ENCODE peak calls at places on chromosomes 13 and 19, in eight cellular contexts. R, M, Y, N, L, S, W and J are unnamed samples.

GRCh38 chr13:100131863-100132574 is 43.1 kb downstream of the PCCA start:
- DNase-seq in R (peak), M (no peak), Y (peak), N (peak), L (no peak), S (no peak), W (peak), J (no peak)

GRCh38 chr19:54905908-54906511 is at the start of gene NCR1:
- DNase-seq in R (no peak), M (no peak), Y (no peak), N (no peak), L (no peak), S (no peak), W (no peak), J (no peak)

GRCh38 chr19:17420267-17420924 is 549 bp downstream of the MVB12A start:
- DNase-seq in R (no peak), M (no peak), Y (peak), N (no peak), L (peak), S (no peak), W (no peak), J (no peak)

GRCh38 chr19:55605637-55606470 is at the start of gene ZNF865:
- DNase-seq in R (peak), M (peak), Y (peak), N (peak), L (peak), S (peak), W (peak), J (peak)

GRCh38 chr19:48244289-48244688 is 11.4 kb downstream of the CARD8 start:
- DNase-seq in R (peak), M (peak), Y (peak), N (no peak), L (peak), S (no peak), W (peak), J (no peak)

GRCh38 chr19:34847393-34847792 is 74.4 kb upstream of the ZNF599 start:
- DNase-seq in R (no peak), M (no peak), Y (no peak), N (no peak), L (peak), S (no peak), W (no peak), J (no peak)

GRCh38 chr19:1913781-1914577 is 8.8 kb downstream of the ADAT3 start:
- DNase-seq in R (no peak), M (no peak), Y (no peak), N (no peak), L (no peak), S (no peak), W (no peak), J (no peak)

GRCh38 chr13:24557121-24557520 is 44.5 kb upstream of the PARP4 start:
- DNase-seq in R (no peak), M (no peak), Y (no peak), N (peak), L (no peak), S (no peak), W (peak), J (no peak)

GRCh38 chr13:100944791-100945345 is 270.3 kb upstream of the TMTC4 start:
- DNase-seq in R (no peak), M (no peak), Y (no peak), N (no peak), L (no peak), S (no peak), W (no peak), J (no peak)

GRCh38 chr13:43223206-43223605 is 199.8 kb downstream of the DNAJC15 start:
- DNase-seq in R (no peak), M (no peak), Y (no peak), N (no peak), L (no peak), S (no peak), W (no peak), J (no peak)

GRCh38 chr19:35742121-35742724 is at the start of gene IGFLR1:
- DNase-seq in R (no peak), M (peak), Y (no peak), N (no peak), L (peak), S (no peak), W (no peak), J (no peak)

GRCh38 chr13:110108348-110109139 is 198.4 kb downstream of the COL4A1 start:
- DNase-seq in R (peak), M (no peak), Y (peak), N (peak), L (no peak), S (peak), W (peak), J (peak)

GRCh38 chr13:34172048-34172447 is 354.1 kb downstream of the RFC3 start:
- DNase-seq in R (no peak), M (no peak), Y (peak), N (peak), L (no peak), S (no peak), W (peak), J (no peak)

GRCh38 chr19:23766951-23767350 is 8.3 kb upstream of the ZNF681 start:
- DNase-seq in R (no peak), M (no peak), Y (no peak), N (no peak), L (no peak), S (no peak), W (no peak), J (no peak)

GRCh38 chr19:4529924-4530522 is 5.0 kb downstream of the PLIN5 start:
- DNase-seq in R (no peak), M (no peak), Y (no peak), N (no peak), L (no peak), S (no peak), W (no peak), J (no peak)

GRCh38 chr19:54923276-54923675 is 17.3 kb downstream of the NCR1 start:
- DNase-seq in R (no peak), M (no peak), Y (no peak), N (no peak), L (no peak), S (no peak), W (no peak), J (no peak)

GRCh38 chr13:112761701-112762689 is 72.2 kb downstream of the ATP11A start:
- DNase-seq in R (no peak), M (no peak), Y (no peak), N (peak), L (no peak), S (no peak), W (peak), J (peak)

GRCh38 chr13:34207334-34207733 is 389.4 kb downstream of the RFC3 start:
- DNase-seq in R (peak), M (no peak), Y (peak), N (peak), L (no peak), S (no peak), W (peak), J (no peak)

GRCh38 chr13:81048026-81048461 is 707.1 kb upstream of the SPRY2 start:
- DNase-seq in R (no peak), M (no peak), Y (peak), N (no peak), L (no peak), S (no peak), W (no peak), J (no peak)

GRCh38 chr19:6362351-6362801 is 1.0 kb downstream of the CLPP start:
- DNase-seq in R (no peak), M (peak), Y (peak), N (no peak), L (peak), S (no peak), W (peak), J (no peak)

GRCh38 chr19:58021541-58022282 is 12.1 kb upstream of the ZSCAN1 start:
- DNase-seq in R (peak), M (no peak), Y (peak), N (peak), L (peak), S (peak), W (peak), J (peak)

GRCh38 chr13:59340581-59340980 is 823.1 kb downstream of the DIAPH3 start:
- DNase-seq in R (no peak), M (no peak), Y (no peak), N (no peak), L (no peak), S (no peak), W (no peak), J (no peak)

GRCh38 chr13:80881495-80882482 is 540.9 kb upstream of the SPRY2 start:
- DNase-seq in R (no peak), M (no peak), Y (no peak), N (no peak), L (no peak), S (no peak), W (no peak), J (peak)

GRCh38 chr19:31351212-31352193 is 2.3 kb upstream of the TSHZ3 start:
- DNase-seq in R (peak), M (no peak), Y (peak), N (peak), L (peak), S (no peak), W (peak), J (no peak)

GRCh38 chr19:14370169-14370998 is 10.9 kb upstream of the ADGRE5 start:
- DNase-seq in R (no peak), M (no peak), Y (no peak), N (no peak), L (peak), S (no peak), W (no peak), J (no peak)

GRCh38 chr19:37855098-37855497 is 51.3 kb downstream of the WDR87 start:
- DNase-seq in R (peak), M (no peak), Y (no peak), N (peak), L (peak), S (no peak), W (peak), J (no peak)

GRCh38 chr13:104461049-104461448 is 1394.8 kb upstream of the SLC10A2 start:
- DNase-seq in R (no peak), M (no peak), Y (no peak), N (no peak), L (no peak), S (no peak), W (no peak), J (no peak)

GRCh38 chr13:106103779-106104178 is 431.7 kb downstream of the EFNB2 start:
- DNase-seq in R (peak), M (no peak), Y (peak), N (peak), L (no peak), S (no peak), W (peak), J (no peak)

GRCh38 chr13:44884076-44884729 is 105.1 kb downstream of the NUFIP1 start:
- DNase-seq in R (peak), M (no peak), Y (peak), N (peak), L (no peak), S (no peak), W (peak), J (no peak)

GRCh38 chr13:108455320-108455719 is 174.1 kb upstream of the MYO16 start:
- DNase-seq in R (no peak), M (no peak), Y (no peak), N (no peak), L (no peak), S (no peak), W (no peak), J (no peak)

GRCh38 chr19:47273313-47274070 is 1.2 kb upstream of the INAFM1 start:
- DNase-seq in R (peak), M (peak), Y (peak), N (peak), L (peak), S (peak), W (peak), J (peak)

GRCh38 chr13:97653741-97654140 is 219.8 kb downstream of the RAP2A start:
- DNase-seq in R (no peak), M (no peak), Y (peak), N (peak), L (no peak), S (no peak), W (no peak), J (no peak)

GRCh38 chr13:107211073-107211472 is 643.1 kb upstream of the ARGLU1 start:
- DNase-seq in R (peak), M (no peak), Y (peak), N (peak), L (peak), S (peak), W (peak), J (peak)

GRCh38 chr13:97237388-97237787 is 15.3 kb downstream of the MBNL2 start:
- DNase-seq in R (no peak), M (no peak), Y (no peak), N (no peak), L (no peak), S (no peak), W (no peak), J (no peak)

GRCh38 chr13:70043685-70044084 is 63.9 kb upstream of the ATXN8OS start:
- DNase-seq in R (no peak), M (no peak), Y (peak), N (no peak), L (no peak), S (no peak), W (peak), J (no peak)

GRCh38 chr19:44202470-44202869 is 9.9 kb upstream of the ZNF227 start:
- DNase-seq in R (peak), M (no peak), Y (peak), N (peak), L (no peak), S (no peak), W (peak), J (no peak)

GRCh38 chr13:42412812-42413795 is 141.2 kb downstream of the AKAP11 start:
- DNase-seq in R (no peak), M (no peak), Y (no peak), N (no peak), L (peak), S (no peak), W (peak), J (no peak)